ENCODE peak calls at places on chromosomes 7 and 10, in nine cellular contexts. Q, L, Y, P, K, D, G, J and A are unnamed samples.

GRCh38 chr7:95847061-95847460 is 74.7 kb downstream of the DYNC1I1 start:
- DNase-seq in K (no peak), L (no peak), P (no peak), G (no peak), J (no peak), Q (no peak), D (no peak), Y (no peak), A (no peak)

GRCh38 chr10:86556933-86557649 is 35.5 kb upstream of the WAPL start:
- DNase-seq in P (no peak), L (no peak), K (no peak), Q (no peak), D (no peak), G (no peak), J (no peak), Y (no peak), A (no peak)

GRCh38 chr10:3995302-3996210 is 210.5 kb upstream of the KLF6 start:
- DNase-seq in G (no peak), K (no peak), Y (no peak), J (no peak), Q (no peak), D (peak; percentile 79), P (no peak), L (peak; percentile 52), A (no peak)

GRCh38 chr7:33669251-33669670 is 236.1 kb upstream of the BMPER start:
- DNase-seq in G (no peak), P (no peak), L (peak; percentile 77), K (no peak), D (no peak), J (no peak), Q (peak; percentile 51), Y (no peak), A (no peak)

GRCh38 chr7:32427769-32428291 is 62.4 kb downstream of the LSM5 start:
- DNase-seq in Q (peak; percentile 99), Y (peak; percentile 98), G (peak; percentile 2), D (peak; percentile 87), L (peak; percentile 58), J (peak; percentile 21), K (peak; percentile 93), P (peak; percentile 70), A (no peak)

GRCh38 chr10:75528392-75528791 is 97.0 kb downstream of the LRMDA start:
- DNase-seq in D (no peak), Y (no peak), K (no peak), J (no peak), Q (no peak), L (no peak), P (no peak), G (no peak), A (no peak)

GRCh38 chr10:89466599-89467035 is 52.2 kb downstream of the IFIT5 start:
- DNase-seq in P (peak; percentile 23), G (peak; percentile 13), Y (peak; percentile 31), D (peak; percentile 60), K (peak; percentile 65), J (peak; percentile 44), L (peak; percentile 93), Q (peak; percentile 48), A (no peak)

GRCh38 chr10:88159127-88159829 is 295.9 kb downstream of the PTEN start:
- DNase-seq in Y (no peak), L (no peak), J (no peak), Q (no peak), G (no peak), D (no peak), K (no peak), P (no peak), A (no peak)

GRCh38 chr10:65571011-65571570 is 1354.7 kb upstream of the LRRTM3 start:
- DNase-seq in Q (peak; percentile 64), K (peak; percentile 15), J (peak; percentile 35), G (no peak), L (peak; percentile 76), D (no peak), Y (peak; percentile 20), P (peak; percentile 4), A (no peak)

DNA sequence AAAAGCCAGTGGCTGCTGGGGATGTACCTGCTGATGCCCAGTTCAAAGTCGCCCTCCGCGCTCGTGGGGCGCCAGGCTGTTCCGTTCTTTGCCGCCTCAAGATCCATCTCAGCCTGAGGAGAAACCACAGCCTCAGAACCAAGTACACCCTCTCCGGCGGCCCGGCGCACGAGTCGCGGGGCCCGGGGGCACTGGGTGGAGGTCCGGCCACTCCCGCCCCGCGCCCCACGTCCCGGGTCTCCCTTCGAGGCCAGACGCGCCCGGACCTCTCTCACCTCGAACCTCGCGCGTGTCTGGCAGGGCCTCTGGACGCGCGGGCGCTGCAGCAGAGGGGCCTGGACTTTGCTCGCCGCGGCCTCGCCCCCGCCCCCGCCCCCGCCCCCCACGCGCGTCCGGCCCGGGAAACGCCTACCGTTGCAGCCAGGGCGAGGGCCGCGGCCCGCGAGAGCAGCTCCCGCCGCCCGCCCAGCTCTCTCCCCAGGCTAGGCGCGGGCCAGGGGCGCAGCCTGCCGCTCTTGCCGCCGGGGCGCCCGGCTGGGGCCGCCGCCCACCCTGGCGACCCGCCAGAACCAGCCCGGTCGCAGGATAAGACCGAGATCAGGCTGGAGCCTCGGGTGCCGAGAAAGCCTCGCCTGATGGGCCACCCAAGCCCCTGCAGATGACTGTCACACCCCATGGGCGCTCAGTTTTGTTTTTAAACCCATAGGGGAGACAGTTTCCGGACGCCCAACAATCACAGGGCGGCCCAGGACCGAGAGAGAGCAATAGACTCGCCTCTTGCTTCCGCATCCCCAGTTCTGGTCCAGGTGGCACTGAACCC is at the start of gene ABCB4:
- DNase-seq in K (peak; percentile 46), Y (peak; percentile 51), L (no peak), Q (peak; percentile 39), P (peak; percentile 89), D (peak; percentile 41), G (no peak), J (no peak), A (no peak)
- TF ChIP-seq EZH2phosphoT487 in K (no peak), Y (peak; percentile 31), L (no peak), Q (no peak), P (no peak), D (no peak), G (no peak), J (no peak), A (no peak)

GRCh38 chr7:825386-825785 is 6.9 kb upstream of the SUN1 start:
- DNase-seq in J (no peak), Q (no peak), K (no peak), L (no peak), Y (no peak), D (peak; percentile 78), G (no peak), P (no peak), A (no peak)
- H3K4me2 ChIP-seq in J (no peak overlapping the region), Q (no peak overlapping the region), K (no peak overlapping the region), L (no peak overlapping the region), Y (no peak overlapping the region), D (peak overlapping the region; percentile 98), G (no peak overlapping the region), P (no peak overlapping the region), A (no peak overlapping the region)

GRCh38 chr7:81299272-81299671 is 380.4 kb upstream of the SEMA3C start:
- DNase-seq in D (peak; percentile 97), Y (no peak), K (peak; percentile 53), L (peak; percentile 89), J (peak; percentile 29), G (no peak), Q (no peak), P (no peak), A (no peak)
- H2AFZ ChIP-seq in D (no peak overlapping the region), Y (no peak overlapping the region), K (no peak overlapping the region), L (no peak overlapping the region), J (peak overlapping the region; percentile 75), G (no peak overlapping the region), Q (no peak overlapping the region), P (no peak overlapping the region), A (no peak overlapping the region)

DNA sequence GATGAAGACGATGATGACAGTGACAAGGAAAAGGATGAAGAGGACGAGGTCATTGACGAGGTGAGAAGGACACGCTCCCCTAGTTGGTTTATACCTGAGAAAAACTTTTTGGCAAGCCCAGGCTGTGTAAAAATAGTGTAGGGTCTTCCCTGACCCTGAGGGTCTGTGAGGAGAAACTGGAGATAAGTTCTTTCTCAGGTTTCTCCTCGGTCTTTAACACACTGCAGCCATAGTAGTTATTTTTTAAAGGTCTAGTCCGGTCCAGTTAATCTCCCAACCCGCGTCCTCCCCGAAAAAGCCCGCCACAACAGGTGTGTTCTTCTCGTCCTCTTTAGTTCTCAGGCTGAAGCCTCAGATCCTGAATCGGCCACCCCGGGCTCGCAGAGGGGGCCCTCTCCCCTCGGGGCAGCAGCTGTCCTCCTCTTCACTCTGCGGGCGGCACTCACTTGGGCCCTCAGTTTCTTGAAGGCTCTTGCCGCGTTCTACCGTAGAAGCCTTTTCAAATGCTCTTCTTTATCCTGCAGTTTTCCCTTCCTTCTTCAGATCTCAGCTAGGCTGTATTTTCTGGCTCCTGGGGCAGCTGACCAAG is 411 bp downstream of the BCCIP start:
- DNase-seq in K (peak; percentile 25), D (peak; percentile 56), Y (peak; percentile 35), P (peak; percentile 11), Q (peak; percentile 18), J (no peak), L (no peak), G (peak; percentile 23), A (no peak)
- TF ChIP-seq EZH2phosphoT487 in K (no peak), D (no peak), Y (no peak), P (no peak), Q (no peak), J (no peak), L (no peak), G (no peak), A (no peak)

GRCh38 chr10:77899690-77900089 is 26.9 kb downstream of the DLG5 start:
- DNase-seq in K (no peak), Y (no peak), D (no peak), J (no peak), L (no peak), P (no peak), G (no peak), Q (no peak), A (no peak)
- H3K4me2 ChIP-seq in K (no peak overlapping the region), Y (no peak overlapping the region), D (peak overlapping the region; percentile 36), J (peak overlapping the region; percentile 80), L (peak overlapping the region; percentile 11), P (no peak overlapping the region), G (no peak overlapping the region), Q (no peak overlapping the region), A (no peak overlapping the region)

GRCh38 chr7:105132835-105133234 is 118.8 kb downstream of the KMT2E start:
- DNase-seq in Y (no peak), K (no peak), G (no peak), Q (no peak), J (no peak), L (no peak), P (no peak), D (no peak), A (no peak)
- H2AFZ ChIP-seq in Y (no peak overlapping the region), K (no peak overlapping the region), G (no peak overlapping the region), Q (no peak overlapping the region), J (no peak overlapping the region), L (no peak overlapping the region), P (no peak overlapping the region), D (no peak overlapping the region), A (no peak overlapping the region)

DNA sequence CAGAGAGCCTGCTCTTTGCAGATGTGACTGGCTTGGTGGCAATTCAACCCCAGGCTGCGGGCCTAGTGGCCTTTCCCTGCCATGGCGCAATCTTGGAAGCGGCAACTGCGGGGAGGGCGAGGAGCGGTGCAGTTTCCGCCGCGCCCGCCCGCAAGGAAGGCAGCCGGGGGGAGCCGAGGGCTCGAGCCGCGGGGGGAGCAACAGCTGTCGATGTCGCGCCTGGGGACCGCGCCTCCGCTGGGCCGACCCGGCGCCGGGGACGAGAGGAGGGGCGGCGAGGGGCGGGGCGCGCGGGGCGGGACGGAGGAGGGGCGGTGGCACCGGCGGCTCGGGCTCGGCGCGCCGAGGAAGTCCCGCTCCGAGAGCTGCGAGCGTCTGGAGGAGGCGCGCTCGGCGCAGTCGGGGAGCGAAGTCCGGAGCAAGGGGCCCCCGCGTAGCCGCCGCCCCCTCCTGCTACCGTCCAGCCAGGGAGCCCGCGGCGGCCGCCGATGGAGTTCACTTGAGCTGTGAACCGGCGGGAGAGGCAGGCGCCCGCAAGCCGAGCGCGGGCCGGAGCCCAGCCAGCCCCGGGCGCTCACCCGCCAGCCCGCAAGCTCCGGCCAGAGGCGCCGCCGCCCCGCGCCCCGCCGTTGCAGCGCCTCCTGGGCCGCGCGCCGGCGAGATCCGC is 438.1 kb upstream of the GALNT17 start:
- DNase-seq in K (peak; percentile 90), L (no peak), J (no peak), Y (peak; percentile 91), G (peak; percentile 81), Q (peak; percentile 80), D (peak; percentile 73), P (peak; percentile 96), A (peak; percentile 78)
- TF ChIP-seq EZH2phosphoT487 in K (no peak), L (no peak), J (no peak), Y (no peak), G (no peak), Q (no peak), D (no peak), P (no peak), A (no peak)